ENCODE peak calls at places on chromosomes 13 and 19, in four cellular contexts. One of them, this sample, is unnamed.

GRCh38 chr13:35909837-35910236 is 221.3 kb downstream of the DCLK1 start:
- DNase-seq in myocyte: no peak
- DNase-seq in brain microvascular endothelial cell: no peak
- DNase-seq in stimulated activated CD8-positive, alpha-beta memory T cell treated with anti-CD3 and anti-CD28 coated beads, Interleukin-4, amount 100 ng/mL, for 4 hours: no peak
- DNase-seq in this sample: no peak

GRCh38 chr19:54477650-54478049 is 4.6 kb upstream of the CDC42EP5 start:
- DNase-seq in myocyte: no peak
- DNase-seq in stimulated activated CD8-positive, alpha-beta memory T cell treated with anti-CD3 and anti-CD28 coated beads, Interleukin-4, amount 100 ng/mL, for 4 hours: no peak
- DNase-seq in brain microvascular endothelial cell: no peak
- DNase-seq in this sample: no peak

GRCh38 chr19:30679286-30679685 is 307.1 kb downstream of the ZNF536 start:
- DNase-seq in myocyte: no peak
- DNase-seq in brain microvascular endothelial cell: no peak
- DNase-seq in stimulated activated CD8-positive, alpha-beta memory T cell treated with anti-CD3 and anti-CD28 coated beads, Interleukin-4, amount 100 ng/mL, for 4 hours: no peak
- DNase-seq in this sample: no peak

GRCh38 chr13:110812111-110812868 is 98.8 kb downstream of the ING1 start:
- DNase-seq in myocyte: peak
- DNase-seq in brain microvascular endothelial cell: no peak
- DNase-seq in stimulated activated CD8-positive, alpha-beta memory T cell treated with anti-CD3 and anti-CD28 coated beads, Interleukin-4, amount 100 ng/mL, for 4 hours: no peak
- DNase-seq in this sample: no peak

GRCh38 chr19:49362048-49362925 is at the start of gene TEAD2:
- DNase-seq in myocyte: peak
- DNase-seq in brain microvascular endothelial cell: peak
- DNase-seq in stimulated activated CD8-positive, alpha-beta memory T cell treated with anti-CD3 and anti-CD28 coated beads, Interleukin-4, amount 100 ng/mL, for 4 hours: no peak
- DNase-seq in this sample: peak

GRCh38 chr13:110444226-110444653 is 117.3 kb downstream of the RAB20 start:
- DNase-seq in myocyte: peak
- DNase-seq in stimulated activated CD8-positive, alpha-beta memory T cell treated with anti-CD3 and anti-CD28 coated beads, Interleukin-4, amount 100 ng/mL, for 4 hours: no peak
- DNase-seq in brain microvascular endothelial cell: peak
- DNase-seq in this sample: no peak

GRCh38 chr13:113559901-113560644 is 24.5 kb upstream of the TFDP1 start:
- DNase-seq in myocyte: no peak
- DNase-seq in stimulated activated CD8-positive, alpha-beta memory T cell treated with anti-CD3 and anti-CD28 coated beads, Interleukin-4, amount 100 ng/mL, for 4 hours: no peak
- DNase-seq in brain microvascular endothelial cell: no peak
- DNase-seq in this sample: no peak

GRCh38 chr13:27379694-27380596 is 44.5 kb upstream of the GTF3A start:
- DNase-seq in myocyte: peak
- DNase-seq in brain microvascular endothelial cell: peak
- DNase-seq in stimulated activated CD8-positive, alpha-beta memory T cell treated with anti-CD3 and anti-CD28 coated beads, Interleukin-4, amount 100 ng/mL, for 4 hours: no peak
- DNase-seq in this sample: peak

GRCh38 chr13:100815476-100816046 is 141.0 kb upstream of the TMTC4 start:
- DNase-seq in brain microvascular endothelial cell: no peak
- DNase-seq in myocyte: no peak
- DNase-seq in stimulated activated CD8-positive, alpha-beta memory T cell treated with anti-CD3 and anti-CD28 coated beads, Interleukin-4, amount 100 ng/mL, for 4 hours: no peak
- DNase-seq in this sample: no peak

GRCh38 chr19:27966390-27966816 is 1246.5 kb downstream of the UQCRFS1 start:
- DNase-seq in stimulated activated CD8-positive, alpha-beta memory T cell treated with anti-CD3 and anti-CD28 coated beads, Interleukin-4, amount 100 ng/mL, for 4 hours: no peak
- DNase-seq in myocyte: peak
- DNase-seq in brain microvascular endothelial cell: no peak
- DNase-seq in this sample: no peak

GRCh38 chr13:37144661-37145060 is 39.2 kb upstream of the CSNK1A1L start:
- DNase-seq in brain microvascular endothelial cell: peak
- DNase-seq in stimulated activated CD8-positive, alpha-beta memory T cell treated with anti-CD3 and anti-CD28 coated beads, Interleukin-4, amount 100 ng/mL, for 4 hours: no peak
- DNase-seq in myocyte: peak
- DNase-seq in this sample: peak

GRCh38 chr19:40705950-40706619 is 10.6 kb downstream of the COQ8B start:
- DNase-seq in brain microvascular endothelial cell: no peak
- DNase-seq in stimulated activated CD8-positive, alpha-beta memory T cell treated with anti-CD3 and anti-CD28 coated beads, Interleukin-4, amount 100 ng/mL, for 4 hours: no peak
- DNase-seq in myocyte: no peak
- DNase-seq in this sample: no peak

GRCh38 chr13:110388141-110388943 is 81.3 kb downstream of the COL4A2 start:
- DNase-seq in myocyte: peak
- DNase-seq in stimulated activated CD8-positive, alpha-beta memory T cell treated with anti-CD3 and anti-CD28 coated beads, Interleukin-4, amount 100 ng/mL, for 4 hours: no peak
- DNase-seq in brain microvascular endothelial cell: peak
- DNase-seq in this sample: peak

GRCh38 chr19:17259118-17259780 is 5.3 kb downstream of the USHBP1 start:
- DNase-seq in brain microvascular endothelial cell: no peak
- DNase-seq in stimulated activated CD8-positive, alpha-beta memory T cell treated with anti-CD3 and anti-CD28 coated beads, Interleukin-4, amount 100 ng/mL, for 4 hours: no peak
- DNase-seq in myocyte: peak
- DNase-seq in this sample: no peak

GRCh38 chr13:31851201-31851600 is 111.9 kb downstream of the RXFP2 start:
- DNase-seq in myocyte: no peak
- DNase-seq in stimulated activated CD8-positive, alpha-beta memory T cell treated with anti-CD3 and anti-CD28 coated beads, Interleukin-4, amount 100 ng/mL, for 4 hours: no peak
- DNase-seq in brain microvascular endothelial cell: no peak
- DNase-seq in this sample: no peak

GRCh38 chr19:13058951-13059660 is 43.6 kb downstream of the LYL1 start:
- DNase-seq in brain microvascular endothelial cell: no peak
- DNase-seq in myocyte: no peak
- DNase-seq in stimulated activated CD8-positive, alpha-beta memory T cell treated with anti-CD3 and anti-CD28 coated beads, Interleukin-4, amount 100 ng/mL, for 4 hours: no peak
- DNase-seq in this sample: no peak

GRCh38 chr19:46718934-46719551 is 2.1 kb upstream of the PRKD2 start:
- DNase-seq in myocyte: no peak
- DNase-seq in brain microvascular endothelial cell: no peak
- DNase-seq in stimulated activated CD8-positive, alpha-beta memory T cell treated with anti-CD3 and anti-CD28 coated beads, Interleukin-4, amount 100 ng/mL, for 4 hours: no peak
- DNase-seq in this sample: no peak

GRCh38 chr13:112892759-112893569 is 76.0 kb upstream of the MCF2L start:
- DNase-seq in stimulated activated CD8-positive, alpha-beta memory T cell treated with anti-CD3 and anti-CD28 coated beads, Interleukin-4, amount 100 ng/mL, for 4 hours: no peak
- DNase-seq in brain microvascular endothelial cell: no peak
- DNase-seq in myocyte: no peak
- DNase-seq in this sample: no peak

GRCh38 chr13:97000295-97000925 is 6.1 kb upstream of the OXGR1 start:
- DNase-seq in brain microvascular endothelial cell: no peak
- DNase-seq in myocyte: no peak
- DNase-seq in stimulated activated CD8-positive, alpha-beta memory T cell treated with anti-CD3 and anti-CD28 coated beads, Interleukin-4, amount 100 ng/mL, for 4 hours: no peak
- DNase-seq in this sample: no peak

GRCh38 chr13:81738364-81738763 is 1397.4 kb upstream of the SPRY2 start:
- DNase-seq in stimulated activated CD8-positive, alpha-beta memory T cell treated with anti-CD3 and anti-CD28 coated beads, Interleukin-4, amount 100 ng/mL, for 4 hours: no peak
- DNase-seq in myocyte: no peak
- DNase-seq in brain microvascular endothelial cell: no peak
- DNase-seq in this sample: no peak

GRCh38 chr19:3986260-3987041 is 1.2 kb upstream of the EEF2 start:
- DNase-seq in brain microvascular endothelial cell: peak
- DNase-seq in myocyte: peak
- DNase-seq in stimulated activated CD8-positive, alpha-beta memory T cell treated with anti-CD3 and anti-CD28 coated beads, Interleukin-4, amount 100 ng/mL, for 4 hours: no peak
- DNase-seq in this sample: peak

GRCh38 chr13:74021507-74021906 is 112.7 kb downstream of the KLF12 start:
- DNase-seq in brain microvascular endothelial cell: no peak
- DNase-seq in myocyte: no peak
- DNase-seq in stimulated activated CD8-positive, alpha-beta memory T cell treated with anti-CD3 and anti-CD28 coated beads, Interleukin-4, amount 100 ng/mL, for 4 hours: no peak
- DNase-seq in this sample: no peak

GRCh38 chr19:53808710-53809125 is 15.4 kb downstream of the NLRP12 start:
- DNase-seq in brain microvascular endothelial cell: peak
- DNase-seq in stimulated activated CD8-positive, alpha-beta memory T cell treated with anti-CD3 and anti-CD28 coated beads, Interleukin-4, amount 100 ng/mL, for 4 hours: no peak
- DNase-seq in myocyte: peak
- DNase-seq in this sample: peak

GRCh38 chr19:14375055-14375581 is 6.1 kb upstream of the ADGRE5 start:
- DNase-seq in stimulated activated CD8-positive, alpha-beta memory T cell treated with anti-CD3 and anti-CD28 coated beads, Interleukin-4, amount 100 ng/mL, for 4 hours: peak
- DNase-seq in brain microvascular endothelial cell: no peak
- DNase-seq in myocyte: no peak
- DNase-seq in this sample: no peak

GRCh38 chr13:95709101-95709500 is 32.2 kb downstream of the DNAJC3 start:
- DNase-seq in myocyte: no peak
- DNase-seq in brain microvascular endothelial cell: no peak
- DNase-seq in stimulated activated CD8-positive, alpha-beta memory T cell treated with anti-CD3 and anti-CD28 coated beads, Interleukin-4, amount 100 ng/mL, for 4 hours: no peak
- DNase-seq in this sample: no peak

GRCh38 chr19:364496-365287 is 20.1 kb upstream of the MIER2 start:
- DNase-seq in myocyte: no peak
- DNase-seq in brain microvascular endothelial cell: no peak
- DNase-seq in stimulated activated CD8-positive, alpha-beta memory T cell treated with anti-CD3 and anti-CD28 coated beads, Interleukin-4, amount 100 ng/mL, for 4 hours: no peak
- DNase-seq in this sample: no peak

GRCh38 chr13:38635030-38635429 is 51.8 kb upstream of the FREM2 start:
- DNase-seq in myocyte: no peak
- DNase-seq in stimulated activated CD8-positive, alpha-beta memory T cell treated with anti-CD3 and anti-CD28 coated beads, Interleukin-4, amount 100 ng/mL, for 4 hours: no peak
- DNase-seq in brain microvascular endothelial cell: no peak
- DNase-seq in this sample: no peak

GRCh38 chr19:19491321-19492025 is 23.9 kb downstream of the TSSK6 start:
- DNase-seq in myocyte: no peak
- DNase-seq in brain microvascular endothelial cell: no peak
- DNase-seq in stimulated activated CD8-positive, alpha-beta memory T cell treated with anti-CD3 and anti-CD28 coated beads, Interleukin-4, amount 100 ng/mL, for 4 hours: no peak
- DNase-seq in this sample: no peak

This sample was measured in stromal cell of bone marrow.